ENCODE peak calls at places on chromosomes 7 and 10, in nine cellular contexts. F, E, Y, D, Q, B, M, K and I are unnamed samples.

GRCh38 chr7:41996381-41997035 is 240.5 kb downstream of the GLI3 start:
- DNase-seq in D (no peak), Q (peak; percentile 81), B (peak; percentile 83), F (peak; percentile 60), M (no peak), E (no peak), K (peak; percentile 6), Y (no peak), I (no peak)

GRCh38 chr10:132037676-132037975 is 28.1 kb upstream of the JAKMIP3 start:
- DNase-seq in E (no peak), B (no peak), Q (no peak), D (no peak), Y (no peak), K (no peak), M (no peak), F (no peak), I (no peak)

GRCh38 chr7:85184599-85185354 is 2.1 kb downstream of the SEMA3D start:
- DNase-seq in F (peak; percentile 64), M (peak; percentile 72), Y (no peak), Q (peak; percentile 20), D (peak; percentile 11), B (peak; percentile 19), K (peak; percentile 92), E (no peak), I (no peak)

GRCh38 chr7:46208635-46209525 is 287.8 kb upstream of the IGFBP3 start:
- DNase-seq in Y (no peak), F (peak; percentile 16), D (no peak), K (no peak), Q (no peak), M (no peak), B (no peak), E (no peak), I (no peak)

GRCh38 chr10:132834891-132835847 is 49.2 kb upstream of the NKX6-2 start:
- DNase-seq in D (no peak), E (no peak), Q (no peak), F (no peak), Y (no peak), K (no peak), B (no peak), M (no peak), I (no peak)

GRCh38 chr7:103148131-103148993 is 537 bp downstream of the NAPEPLD start:
- DNase-seq in D (peak; percentile 8), Y (no peak), M (no peak), E (no peak), F (peak; percentile 42), K (peak; percentile 12), Q (no peak), B (peak; percentile 17), I (no peak)

GRCh38 chr7:146701166-146701565 is 584.6 kb downstream of the CNTNAP2 start:
- DNase-seq in D (peak; percentile 3), E (no peak), M (no peak), Q (peak; percentile 2), K (no peak), Y (no peak), F (no peak), B (no peak), I (no peak)

GRCh38 chr10:28276384-28276783 is 26.5 kb downstream of the MPP7 start:
- DNase-seq in D (peak; percentile 96), K (no peak), F (no peak), E (no peak), B (no peak), Y (no peak), Q (no peak), M (no peak), I (no peak)

GRCh38 chr7:155713382-155713781 is 68.9 kb downstream of the RBM33 start:
- DNase-seq in F (no peak), Y (no peak), E (peak; percentile 41), Q (no peak), B (no peak), M (no peak), K (no peak), D (no peak), I (no peak)

GRCh38 chr10:101018600-101019439 is 12.1 kb downstream of the PDZD7 start:
- DNase-seq in D (peak; percentile 91), Y (peak; percentile 69), F (peak; percentile 93), B (peak; percentile 71), M (peak; percentile 41), E (peak; percentile 71), K (peak; percentile 87), Q (peak; percentile 81), I (peak; percentile 71)

GRCh38 chr7:40880581-40880980 is 745.8 kb downstream of the SUGCT start:
- DNase-seq in B (no peak), D (no peak), E (no peak), Q (peak; percentile 52), Y (no peak), M (no peak), F (peak; percentile 35), K (no peak), I (no peak)

GRCh38 chr7:140260767-140261486 is 84.1 kb upstream of the KDM7A start:
- DNase-seq in F (no peak), Y (no peak), B (no peak), D (peak; percentile 59), E (no peak), M (peak; percentile 33), Q (no peak), K (no peak), I (no peak)

GRCh38 chr10:129136074-129136473 is 331.0 kb upstream of the MGMT start:
- DNase-seq in E (no peak), Y (no peak), B (no peak), D (no peak), M (no peak), Q (no peak), F (no peak), K (no peak), I (no peak)

GRCh38 chr7:140649566-140650205 is 9.1 kb upstream of the DENND2A start:
- DNase-seq in M (no peak), Q (peak; percentile 41), D (no peak), K (no peak), E (no peak), Y (no peak), F (peak; percentile 55), B (peak; percentile 48), I (no peak)

GRCh38 chr10:105063796-105064195 is 422.7 kb downstream of the SORCS3 start:
- DNase-seq in Q (peak; percentile 54), Y (no peak), E (no peak), B (peak; percentile 33), F (peak; percentile 43), M (peak; percentile 1), K (no peak), D (peak; percentile 73), I (no peak)

GRCh38 chr7:121447191-121447920 is 51.2 kb upstream of the FAM3C start:
- DNase-seq in K (no peak), F (peak; percentile 7), B (no peak), E (no peak), Y (no peak), M (no peak), Q (no peak), D (no peak), I (no peak)

GRCh38 chr7:100674441-100675407 is 1.2 kb downstream of the GNB2 start:
- DNase-seq in M (peak; percentile 84), E (peak; percentile 51), B (peak; percentile 26), F (peak; percentile 61), Y (no peak), Q (peak; percentile 25), D (peak; percentile 58), K (peak; percentile 43), I (no peak)

GRCh38 chr7:70416611-70417010 is 715.3 kb upstream of the GALNT17 start:
- DNase-seq in M (no peak), B (no peak), Y (no peak), E (no peak), F (no peak), D (peak; percentile 89), Q (no peak), K (no peak), I (no peak)

GRCh38 chr10:98642281-98642680 is 195.5 kb upstream of the HPS1 start:
- DNase-seq in F (peak; percentile 58), K (no peak), D (no peak), Q (no peak), M (no peak), B (peak; percentile 37), Y (no peak), E (no peak), I (no peak)

GRCh38 chr7:35624299-35625186 is 70.4 kb downstream of the HERPUD2 start:
- DNase-seq in D (peak; percentile 77), Q (peak; percentile 32), Y (peak; percentile 39), B (peak; percentile 19), K (peak; percentile 42), M (peak; percentile 55), F (peak; percentile 49), E (no peak), I (peak; percentile 6)

GRCh38 chr7:6651866-6652445 is 14.8 kb downstream of the ZNF316 start:
- DNase-seq in F (no peak), Y (no peak), Q (no peak), D (no peak), K (no peak), M (no peak), B (no peak), E (no peak), I (no peak)

GRCh38 chr7:158613481-158613880 is 25.9 kb upstream of the PTPRN2 start:
- DNase-seq in Y (no peak), D (no peak), B (no peak), F (peak; percentile 10), E (no peak), K (peak; percentile 13), M (no peak), Q (no peak), I (no peak)

GRCh38 chr7:98254951-98255610 is 3.0 kb upstream of the TECPR1 start:
- DNase-seq in E (no peak), K (peak; percentile 40), D (no peak), M (no peak), B (no peak), Q (no peak), Y (no peak), F (no peak), I (peak; percentile 19)

GRCh38 chr10:72912715-72913114 is 19.2 kb downstream of the OIT3 start:
- DNase-seq in M (no peak), Y (no peak), K (no peak), F (no peak), B (no peak), Q (no peak), D (no peak), E (no peak), I (no peak)

GRCh38 chr10:12507165-12507870 is 158.0 kb downstream of the CAMK1D start:
- DNase-seq in B (no peak), F (no peak), D (no peak), M (no peak), E (no peak), K (no peak), Y (no peak), Q (no peak), I (no peak)

GRCh38 chr10:33507662-33508425 is 173.4 kb upstream of the NRP1 start:
- DNase-seq in E (no peak), K (no peak), F (no peak), Q (no peak), Y (no peak), B (no peak), M (no peak), D (no peak), I (no peak)

GRCh38 chr10:28492556-28492955 is 40.4 kb upstream of the WAC start:
- DNase-seq in D (no peak), K (no peak), M (no peak), Y (no peak), E (no peak), F (no peak), Q (no peak), B (no peak), I (no peak)